ENCODE peak calls at places on chromosomes 5 and 9, in nine cellular contexts. B is ovary, W is stomach, K is GM12878, D is A549, H is IMR-90, Y is spleen, E is sigmoid colon, L is HCT116. F is an unnamed sample.

GRCh38 chr5:39566891-39567290 is 142.1 kb upstream of the DAB2 start:
- DNase-seq in B (no peak), W (no peak), K (no peak), D (no peak), H (no peak), Y (no peak), E (no peak), L (no peak), F (no peak)

GRCh38 chr9:121652037-121652837 is 803 bp downstream of the DAB2IP start:
- DNase-seq in B (peak; percentile 63), W (peak; percentile 67), K (no peak), D (no peak), H (no peak), Y (peak; percentile 55), E (no peak), L (no peak), F (no peak)

GRCh38 chr5:143843461-143843860 is 31.5 kb downstream of the HMHB1 start:
- DNase-seq in B (no peak), W (no peak), K (no peak), D (no peak), H (no peak), Y (no peak), E (no peak), L (no peak), F (no peak)

GRCh38 chr5:56501949-56502557 is 268.9 kb upstream of the ANKRD55 start:
- DNase-seq in B (no peak), W (no peak), K (no peak), D (no peak), H (peak; percentile 51), Y (no peak), E (no peak), L (no peak), F (no peak)

GRCh38 chr5:142551242-142552067 is 134.4 kb downstream of the FGF1 start:
- DNase-seq in B (peak; percentile 38), W (no peak), K (no peak), D (no peak), H (peak; percentile 22), Y (no peak), E (peak; percentile 62), L (no peak), F (no peak)

GRCh38 chr5:167816864-167817263 is 474.6 kb upstream of the WWC1 start:
- DNase-seq in B (no peak), W (no peak), K (no peak), D (no peak), H (no peak), Y (no peak), E (no peak), L (no peak), F (no peak)

GRCh38 chr9:126049088-126049487 is 277.5 kb upstream of the MVB12B start:
- DNase-seq in B (no peak), W (no peak), K (no peak), D (no peak), H (no peak), Y (no peak), E (no peak), L (no peak), F (no peak)

GRCh38 chr5:31990701-31991110 is 183.4 kb downstream of the GOLPH3 start:
- DNase-seq in B (no peak), W (no peak), K (no peak), D (peak; percentile 25), H (no peak), Y (peak; percentile 15), E (no peak), L (no peak), F (no peak)

GRCh38 chr9:129309906-129310305 is 131.8 kb upstream of the IER5L start:
- DNase-seq in B (peak; percentile 13), W (peak; percentile 13), K (no peak), D (no peak), H (no peak), Y (no peak), E (peak; percentile 15), L (no peak), F (no peak)

GRCh38 chr9:106534800-106535199 is 328.2 kb upstream of the ZNF462 start:
- DNase-seq in B (no peak), W (no peak), K (no peak), D (no peak), H (no peak), Y (no peak), E (no peak), L (no peak), F (no peak)

GRCh38 chr9:98318834-98319478 is 63.5 kb upstream of the TBC1D2 start:
- DNase-seq in B (no peak), W (no peak), K (no peak), D (peak; percentile 14), H (peak; percentile 86), Y (peak; percentile 32), E (no peak), L (no peak), F (no peak)

GRCh38 chr5:141608557-141608956 is 10.2 kb downstream of the DIAPH1 start:
- DNase-seq in B (no peak), W (no peak), K (no peak), D (peak; percentile 43), H (no peak), Y (no peak), E (no peak), L (no peak), F (no peak)

GRCh38 chr5:16508730-16509531 is 43.3 kb upstream of the ZNF622 start:
- DNase-seq in B (peak; percentile 40), W (peak; percentile 81), K (no peak), D (peak; percentile 12), H (no peak), Y (no peak), E (no peak), L (peak; percentile 59), F (no peak)
- TF ChIP-seq POLR2A in B (no peak), W (no peak), K (no peak), D (no peak), H (no peak), Y (no peak), E (no peak), L (no peak), F (no peak)

GRCh38 chr9:116695441-116695840 is 8.3 kb downstream of the TRIM32 start:
- DNase-seq in B (no peak), W (no peak), K (no peak), D (no peak), H (no peak), Y (no peak), E (no peak), L (no peak), F (no peak)
- H3K4me1 ChIP-seq in B (peaks cover 3% of the 10 kb centered on the region), W (no peaks in the 10 kb centered on the region), K (peaks cover 9% of the 10 kb centered on the region), D (peaks cover 30% of the 10 kb centered on the region), H (peaks cover 12% of the 10 kb centered on the region), Y (peaks cover 29% of the 10 kb centered on the region), E (peaks cover 24% of the 10 kb centered on the region), L (no peaks in the 10 kb centered on the region), F (peaks cover 29% of the 10 kb centered on the region)

GRCh38 chr9:114386361-114386885 is 1.4 kb downstream of the AKNA start:
- DNase-seq in B (no peak), W (no peak), K (no peak), D (no peak), H (no peak), Y (peak; percentile 86), E (no peak), L (no peak), F (no peak)

GRCh38 chr9:114384836-114385411 is 2.9 kb downstream of the AKNA start:
- DNase-seq in B (no peak), W (no peak), K (no peak), D (no peak), H (no peak), Y (peak; percentile 62), E (no peak), L (peak; percentile 13), F (no peak)

GRCh38 chr9:114383866-114384231 is 3.9 kb downstream of the AKNA start:
- DNase-seq in B (no peak), W (no peak), K (no peak), D (no peak), H (no peak), Y (peak; percentile 73), E (no peak), L (no peak), F (no peak)

GRCh38 chr9:114386886-114387677 is 700 bp downstream of the AKNA start:
- DNase-seq in B (peak; percentile 71), W (peak; percentile 49), K (no peak), D (no peak), H (peak; percentile 17), Y (peak; percentile 89), E (peak; percentile 81), L (no peak), F (no peak)

DNA sequence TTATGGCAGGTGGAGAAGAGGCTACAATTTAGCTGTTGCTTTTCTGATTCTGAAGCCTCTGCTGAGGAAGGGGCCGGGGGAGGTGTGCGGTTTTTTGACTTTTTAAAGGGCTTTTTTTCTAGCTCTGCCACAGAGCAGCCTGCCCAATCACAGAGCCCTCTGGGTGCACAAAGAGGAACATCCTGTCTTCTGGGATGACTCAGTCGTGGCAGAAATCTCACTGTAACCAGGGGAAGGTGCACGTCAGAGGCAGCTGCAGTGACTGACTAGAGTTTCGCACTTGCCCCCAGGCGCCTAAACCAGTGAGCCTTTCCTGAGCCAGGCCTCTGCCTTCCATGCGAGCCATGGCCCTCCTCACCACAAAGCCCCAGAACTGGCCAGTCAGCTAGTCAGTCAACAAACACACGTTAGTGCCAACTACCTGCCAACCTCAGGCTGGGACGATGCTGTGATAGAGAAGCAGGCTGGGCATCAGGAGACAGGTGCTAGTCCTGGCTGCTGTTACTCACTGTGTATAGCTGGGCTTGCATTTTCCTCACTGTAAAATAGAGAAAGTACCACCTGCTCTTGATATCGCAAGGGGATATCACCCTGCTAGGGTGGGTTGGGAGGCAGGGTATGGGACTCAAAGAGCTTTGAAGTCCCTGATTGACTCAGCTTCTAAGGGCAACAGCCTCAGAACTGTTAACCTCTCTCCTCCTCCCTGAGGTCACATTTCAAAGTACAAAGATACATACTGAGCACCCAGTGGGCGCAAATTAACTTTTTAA is 2.2 kb downstream of the AKNA start:
- DNase-seq in B (peak; percentile 65), W (peak; percentile 77), K (peak; percentile 97), D (peak; percentile 24), H (peak; percentile 95), Y (peak; percentile 96), E (peak; percentile 89), L (peak; percentile 35), F (no peak)
- TF ChIP-seq POLR2A in B (peak; percentile 31), W (peak; percentile 12), K (peak; percentile 90), D (no peak), H (no peak), Y (peak; percentile 54), E (peak; percentile 23), L (no peak), F (no peak)

GRCh38 chr5:107364443-107365096 is 306.2 kb downstream of the EFNA5 start:
- DNase-seq in B (no peak), W (no peak), K (peak; percentile 32), D (no peak), H (no peak), Y (no peak), E (no peak), L (no peak), F (no peak)
- H3K4me1 ChIP-seq in B (no peaks in the 10 kb centered on the region), W (no peaks in the 10 kb centered on the region), K (peaks cover 21% of the 10 kb centered on the region), D (peaks cover 30% of the 10 kb centered on the region), H (peaks cover 6% of the 10 kb centered on the region), Y (peaks cover 25% of the 10 kb centered on the region), E (no peaks in the 10 kb centered on the region), L (peaks cover 4% of the 10 kb centered on the region), F (peaks cover 3% of the 10 kb centered on the region)

GRCh38 chr5:151252762-151253603 is at the start of gene GM2A:
- DNase-seq in B (peak; percentile 99), W (peak; percentile 99), K (peak; percentile 98), D (peak; percentile 99), H (peak; percentile 99), Y (peak; percentile 100), E (peak; percentile 100), L (peak; percentile 99), F (peak; percentile 100)
- TF ChIP-seq POLR2A in B (peak; percentile 16), W (peak; percentile 77), K (peak; percentile 94), D (peak; percentile 64), H (peak; percentile 30), Y (peak; percentile 72), E (peak; percentile 81), L (peak; percentile 39), F (peak; percentile 65)

GRCh38 chr5:66966439-66966838 is 230.2 kb downstream of the CD180 start:
- DNase-seq in B (no peak), W (no peak), K (no peak), D (peak; percentile 19), H (no peak), Y (no peak), E (no peak), L (no peak), F (no peak)
- H3K4me1 ChIP-seq in B (peaks cover 3% of the 10 kb centered on the region), W (peaks cover 9% of the 10 kb centered on the region), K (no peaks in the 10 kb centered on the region), D (peaks cover 23% of the 10 kb centered on the region), H (peaks cover 5% of the 10 kb centered on the region), Y (no peaks in the 10 kb centered on the region), E (no peaks in the 10 kb centered on the region), L (no peaks in the 10 kb centered on the region), F (no peaks in the 10 kb centered on the region)